ENCODE peak calls at places on chromosomes 13 and 19, in five cellular contexts. Y, C, J, V and L are unnamed samples. For H3K36me3, the result is how much of the 10 kb centered on the place peaks cover.

GRCh38 chr19:32676186-32676894 is 692 bp downstream of the RGS9BP start:
- DNase-seq in J (peak), V (no peak), Y (no peak), C (no peak), L (no peak)

GRCh38 chr13:109846185-109846584 is 59.8 kb upstream of the IRS2 start:
- DNase-seq in Y (no peak), V (no peak), J (no peak), C (no peak), L (no peak)

GRCh38 chr19:43984687-43985000 is 656 bp downstream of the ZNF155 start:
- DNase-seq in C (peak), V (no peak), J (no peak), Y (no peak), L (no peak)

GRCh38 chr19:11166281-11167142 is 10.9 kb upstream of the SPC24 start:
- DNase-seq in V (no peak), Y (no peak), J (no peak), C (no peak), L (no peak)

GRCh38 chr19:32223595-32224370 is 121.6 kb upstream of the ZNF507 start:
- DNase-seq in V (no peak), J (no peak), Y (no peak), C (no peak), L (no peak)

GRCh38 chr13:31998131-31998530 is 33.4 kb upstream of the FRY start:
- DNase-seq in J (peak), Y (no peak), V (no peak), C (no peak), L (no peak)

GRCh38 chr13:100636441-100636840 is 38.2 kb downstream of the TMTC4 start:
- DNase-seq in V (no peak), J (no peak), C (no peak), Y (no peak), L (no peak)

GRCh38 chr19:10417598-10418280 is 2.6 kb upstream of the PDE4A start:
- DNase-seq in J (no peak), Y (no peak), V (no peak), C (no peak), L (no peak)

GRCh38 chr19:32977269-32977668 is 5.2 kb downstream of the FAAP24 start:
- DNase-seq in V (no peak), J (peak), Y (no peak), C (no peak), L (no peak)

GRCh38 chr13:20221772-20222171 is 10.3 kb downstream of the GJB6 start:
- DNase-seq in J (no peak), Y (no peak), C (no peak), V (no peak), L (no peak)

GRCh38 chr19:37943480-37943879 is 36.5 kb downstream of the SIPA1L3 start:
- DNase-seq in V (no peak), Y (no peak), J (peak), C (no peak), L (no peak)

GRCh38 chr13:101127741-101128353 is 288.5 kb downstream of the NALCN start:
- DNase-seq in V (no peak), Y (no peak), J (peak), C (no peak), L (peak)

GRCh38 chr19:42634409-42635232 is 39.9 kb upstream of the CEACAM8 start:
- DNase-seq in V (no peak), C (no peak), J (peak), Y (peak), L (peak)

GRCh38 chr13:30153871-30154426 is 153.4 kb downstream of the KATNAL1 start:
- DNase-seq in Y (no peak), V (no peak), C (no peak), J (no peak), L (no peak)

GRCh38 chr19:44745386-44745831 is 3.1 kb upstream of the BCL3 start:
- DNase-seq in V (no peak), Y (no peak), J (peak), C (peak), L (peak)

GRCh38 chr19:14536926-14537692 is 7.7 kb downstream of the TECR start:
- DNase-seq in C (peak), V (no peak), Y (no peak), J (peak), L (no peak)

GRCh38 chr19:12790628-12791344 is 500 bp upstream of the JUNB start:
- DNase-seq in Y (no peak), C (no peak), J (peak), V (peak), L (no peak)

GRCh38 chr19:8251025-8251472 is 41.9 kb downstream of the CERS4 start:
- DNase-seq in C (peak), V (no peak), Y (no peak), J (no peak), L (peak)

GRCh38 chr13:40479196-40479845 is 187.1 kb downstream of the FOXO1 start:
- DNase-seq in V (no peak), J (no peak), C (no peak), Y (no peak), L (no peak)

GRCh38 chr13:93685900-93686299 is 459.3 kb downstream of the GPC6 start:
- DNase-seq in V (no peak), J (no peak), Y (no peak), C (no peak), L (no peak)

GRCh38 chr19:18437481-18438330 is at the start of gene ISYNA1:
- DNase-seq in C (no peak), J (no peak), V (peak), Y (no peak), L (no peak)

GRCh38 chr19:18292810-18293641 is 11.6 kb upstream of the JUND start:
- DNase-seq in V (no peak), Y (no peak), J (peak), C (peak), L (peak)

GRCh38 chr19:34366670-34367423 is 1.9 kb downstream of the GPI start:
- DNase-seq in J (peak), Y (no peak), V (no peak), C (no peak), L (no peak)

GRCh38 chr13:40597735-40598365 is 68.6 kb downstream of the FOXO1 start:
- DNase-seq in V (no peak), C (no peak), Y (no peak), J (no peak), L (no peak)

GRCh38 chr13:73715910-73716257 is 418.3 kb downstream of the KLF12 start:
- DNase-seq in J (no peak), V (no peak), Y (no peak), C (no peak), L (no peak)

GRCh38 chr13:74026753-74027152 is 107.5 kb downstream of the KLF12 start:
- DNase-seq in V (peak), Y (no peak), C (no peak), J (peak), L (no peak)

GRCh38 chr13:49472186-49472585 is 23.6 kb upstream of the PHF11 start:
- DNase-seq in J (no peak), V (no peak), C (no peak), Y (no peak), L (no peak)

GRCh38 chr13:114155923-114156883 is 22.9 kb upstream of the CFAP97D2 start:
- DNase-seq in Y (no peak), J (no peak), V (no peak), C (no peak), L (no peak)

GRCh38 chr13:110628477-110628793 is 13.1 kb downstream of the NAXD start:
- DNase-seq in Y (no peak), C (no peak), V (no peak), J (no peak), L (no peak)

GRCh38 chr19:55109527-55110291 is 7.7 kb downstream of the PPP1R12C start:
- DNase-seq in J (no peak), V (no peak), Y (no peak), C (no peak), L (no peak)
- H3K36me3 ChIP-seq in J (under half), V (under half), Y (under half), C (half or more), L (under half)

DNA sequence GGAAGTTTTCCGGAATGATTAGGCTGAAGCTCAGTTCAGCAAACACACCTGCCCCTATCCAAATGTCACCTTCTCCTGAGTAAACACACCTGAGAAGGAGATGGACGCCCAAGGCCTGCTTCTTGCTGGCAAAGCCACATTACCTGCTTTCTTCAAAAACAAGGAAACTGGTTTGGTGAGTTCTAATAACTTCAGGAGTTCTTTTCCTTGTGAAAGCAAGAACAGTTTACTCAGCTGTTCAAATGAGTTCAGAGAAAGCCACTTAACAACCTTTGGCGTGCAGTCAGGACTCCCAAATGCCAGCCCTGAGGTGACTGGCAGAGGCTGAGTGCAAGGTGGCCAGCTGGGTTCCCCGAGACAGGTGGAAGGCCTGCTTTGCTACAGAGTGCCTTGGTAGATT is 160.5 kb downstream of the STK24 start:
- DNase-seq in J (peak), Y (no peak), V (no peak), C (no peak), L (no peak)
- H3K36me3 ChIP-seq in J (under half), Y (under half), V (under half), C (half or more), L (under half)

DNA sequence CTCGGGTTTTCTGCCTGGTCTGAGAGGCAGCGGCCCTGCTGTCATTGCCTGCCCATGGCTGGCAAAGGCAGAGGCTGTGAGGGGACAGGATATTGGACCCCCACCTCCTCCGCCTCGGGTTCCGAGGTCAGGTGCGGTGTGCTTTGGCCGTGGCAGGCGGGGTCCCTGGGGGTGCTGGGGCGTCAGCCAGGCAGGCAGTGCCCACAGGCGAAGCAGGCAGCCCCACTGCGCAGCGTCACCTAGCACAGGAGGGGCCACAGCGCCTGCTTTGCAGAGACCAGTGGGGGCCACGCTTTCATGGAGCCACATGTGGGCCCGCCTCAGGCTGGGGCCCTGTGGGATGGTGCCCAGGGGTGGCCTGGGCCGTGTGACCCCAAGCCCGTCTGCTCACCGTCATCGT is 96.0 kb downstream of the KDM4B start:
- DNase-seq in C (no peak), J (no peak), Y (no peak), V (no peak), L (no peak)
- H3K36me3 ChIP-seq in C (half or more), J (under half), Y (under half), V (under half), L (under half)

GRCh38 chr13:97353927-97354326 is 80.0 kb upstream of the RAP2A start:
- DNase-seq in Y (no peak), J (no peak), V (no peak), C (no peak), L (no peak)

GRCh38 chr13:97348569-97349100 is 85.3 kb upstream of the RAP2A start:
- DNase-seq in J (peak), V (no peak), Y (no peak), C (no peak), L (no peak)

GRCh38 chr13:97356592-97356991 is 77.4 kb upstream of the RAP2A start:
- DNase-seq in C (no peak), J (no peak), V (no peak), Y (no peak), L (no peak)

GRCh38 chr13:97354808-97355207 is 79.2 kb upstream of the RAP2A start:
- DNase-seq in C (no peak), J (no peak), Y (no peak), V (no peak), L (no peak)

DNA sequence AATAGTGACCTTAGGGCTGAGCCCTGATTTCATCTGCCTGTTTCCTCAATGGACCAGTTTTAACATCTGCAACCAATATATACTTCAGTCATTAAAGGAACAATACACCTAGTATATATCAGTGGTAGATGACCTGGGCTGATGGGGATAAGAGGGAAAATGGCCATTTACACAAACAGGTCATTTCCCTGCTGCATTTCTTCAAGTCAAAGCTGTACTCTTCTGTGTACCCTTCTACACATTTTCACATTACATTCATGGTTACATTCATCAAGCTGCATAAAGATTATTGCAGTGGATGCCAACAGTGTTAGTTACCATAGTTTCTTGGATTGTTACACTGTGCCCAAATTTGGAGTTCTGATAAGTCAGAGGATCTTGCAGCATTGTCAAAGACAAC is 81.2 kb upstream of the RAP2A start:
- DNase-seq in C (no peak), J (no peak), Y (no peak), V (no peak), L (no peak)
- H3K36me3 ChIP-seq in C (half or more), J (under half), Y (under half), V (under half), L (under half)

GRCh38 chr19:39318690-39319089 is 2.0 kb downstream of the LRFN1 start:
- DNase-seq in Y (no peak), V (no peak), J (no peak), C (no peak), L (no peak)
- H3K36me3 ChIP-seq in Y (under half), V (under half), J (under half), C (under half), L (under half)

DNA sequence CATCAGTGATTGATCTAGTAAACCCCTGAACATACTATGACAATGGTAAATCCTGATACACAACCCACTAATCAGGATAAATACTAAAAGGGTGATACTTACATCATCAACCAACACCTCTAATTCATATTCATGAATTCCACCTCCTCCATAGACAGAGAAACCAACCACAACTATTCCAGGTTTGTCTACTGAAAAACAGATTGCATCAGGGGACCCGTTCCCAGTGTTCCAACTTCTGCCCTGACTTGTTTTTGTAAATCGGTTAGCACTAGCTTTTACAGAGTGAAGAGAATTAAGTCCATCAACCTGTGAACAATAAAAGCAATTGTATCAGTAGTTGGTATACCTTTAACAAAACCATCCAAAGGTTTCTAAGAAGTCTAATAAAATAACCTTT is 149.2 kb downstream of the MYCBP2 start:
- DNase-seq in J (no peak), Y (no peak), V (no peak), C (no peak), L (no peak)
- H3K36me3 ChIP-seq in J (under half), Y (under half), V (half or more), C (half or more), L (under half)

GRCh38 chr19:2790194-2790556 is 4.9 kb downstream of the THOP1 start:
- DNase-seq in C (no peak), Y (no peak), V (no peak), J (no peak), L (no peak)

GRCh38 chr19:2790557-2791271 is 5.4 kb downstream of the THOP1 start:
- DNase-seq in C (no peak), J (no peak), Y (no peak), V (no peak), L (no peak)

GRCh38 chr19:2791440-2791839 is 6.1 kb downstream of the THOP1 start:
- DNase-seq in V (no peak), C (no peak), Y (no peak), J (no peak), L (no peak)

GRCh38 chr19:2793126-2793525 is 7.8 kb downstream of the THOP1 start:
- DNase-seq in C (no peak), Y (no peak), J (no peak), V (no peak), L (no peak)

GRCh38 chr19:2791876-2792275 is 6.6 kb downstream of the THOP1 start:
- DNase-seq in C (no peak), V (no peak), J (no peak), Y (no peak), L (no peak)
- H3K36me3 ChIP-seq in C (half or more), V (under half), J (under half), Y (under half), L (half or more)